ENCODE peak calls at places on chromosomes 12 and 14, in five cellular contexts. One of them, this sample, is unnamed.

GRCh38 chr12:105120551-105120950 is 13.0 kb downstream of the WASHC4 start:
- DNase-seq in mesenteric fat pad: no peak
- DNase-seq in GM03348: no peak
- DNase-seq in HCEC 1CT: no peak
- DNase-seq in ACHN: no peak
- DNase-seq in this sample: peak; percentile 4

GRCh38 chr12:46585854-46586621 is 213.5 kb upstream of the SLC38A2 start:
- DNase-seq in mesenteric fat pad: no peak
- DNase-seq in HCEC 1CT: peak; percentile 76
- DNase-seq in ACHN: no peak
- DNase-seq in GM03348: no peak
- DNase-seq in this sample: peak; percentile 81

GRCh38 chr14:78790262-78790661 is 620.1 kb downstream of the NRXN3 start:
- DNase-seq in HCEC 1CT: peak; percentile 27
- DNase-seq in GM03348: no peak
- DNase-seq in mesenteric fat pad: no peak
- DNase-seq in ACHN: peak; percentile 7
- DNase-seq in this sample: peak; percentile 2

GRCh38 chr12:131093971-131094830 is 140.5 kb downstream of the ADGRD1 start:
- DNase-seq in mesenteric fat pad: peak; percentile 80
- DNase-seq in HCEC 1CT: no peak
- DNase-seq in ACHN: no peak
- DNase-seq in GM03348: no peak
- DNase-seq in this sample: no peak

GRCh38 chr12:63841611-63842010 is 2.9 kb upstream of the SRGAP1 start:
- DNase-seq in ACHN: no peak
- DNase-seq in mesenteric fat pad: no peak
- DNase-seq in GM03348: no peak
- DNase-seq in HCEC 1CT: no peak
- DNase-seq in this sample: no peak

GRCh38 chr14:98906123-98906995 is 365.6 kb downstream of the BCL11B start:
- DNase-seq in HCEC 1CT: no peak
- DNase-seq in GM03348: no peak
- DNase-seq in ACHN: no peak
- DNase-seq in mesenteric fat pad: no peak
- DNase-seq in this sample: no peak

GRCh38 chr14:75401356-75401755 is 26.5 kb upstream of the JDP2 start:
- DNase-seq in mesenteric fat pad: no peak
- DNase-seq in GM03348: peak; percentile 78
- DNase-seq in ACHN: no peak
- DNase-seq in HCEC 1CT: no peak
- DNase-seq in this sample: no peak

GRCh38 chr14:83044001-83044400 is 1510.3 kb upstream of the SEL1L start:
- DNase-seq in HCEC 1CT: no peak
- DNase-seq in mesenteric fat pad: no peak
- DNase-seq in ACHN: no peak
- DNase-seq in GM03348: no peak
- DNase-seq in this sample: no peak

GRCh38 chr14:72513994-72514659 is 379.8 kb downstream of the DPF3 start:
- DNase-seq in mesenteric fat pad: no peak
- DNase-seq in GM03348: peak; percentile 78
- DNase-seq in ACHN: peak; percentile 56
- DNase-seq in HCEC 1CT: peak; percentile 74
- DNase-seq in this sample: peak; percentile 81

GRCh38 chr14:104599446-104599845 is 5.1 kb downstream of the TMEM179 start:
- DNase-seq in ACHN: no peak
- DNase-seq in mesenteric fat pad: no peak
- DNase-seq in HCEC 1CT: no peak
- DNase-seq in GM03348: no peak
- DNase-seq in this sample: no peak

GRCh38 chr14:87745507-87746118 is 247.4 kb downstream of the GALC start:
- DNase-seq in GM03348: peak; percentile 60
- DNase-seq in ACHN: peak; percentile 35
- DNase-seq in HCEC 1CT: no peak
- DNase-seq in mesenteric fat pad: no peak
- DNase-seq in this sample: peak; percentile 15

GRCh38 chr14:64178814-64179213 is 115.4 kb downstream of the ESR2 start:
- DNase-seq in ACHN: no peak
- DNase-seq in mesenteric fat pad: no peak
- DNase-seq in HCEC 1CT: no peak
- DNase-seq in GM03348: no peak
- DNase-seq in this sample: peak; percentile 32

GRCh38 chr12:132143328-132144071 is 619 bp downstream of the DDX51 start:
- DNase-seq in HCEC 1CT: no peak
- DNase-seq in ACHN: no peak
- DNase-seq in mesenteric fat pad: no peak
- DNase-seq in GM03348: peak; percentile 41
- DNase-seq in this sample: peak; percentile 34